ENCODE peak calls at places on chromosomes 5 and 9, in six cellular contexts. S is IMR-90, Y is neuronal stem cell, E is mesenchymal stem cell, H is H9, W is H1. V is an unnamed sample.

GRCh38 chr5:141560725-141561483 is 57.9 kb downstream of the DIAPH1 start:
- DNase-seq in S (peak; percentile 98), Y (peak; percentile 90), E (peak; percentile 99), H (peak; percentile 95), W (peak; percentile 84), V (peak; percentile 99)

GRCh38 chr9:131296906-131297500 is 7.5 kb downstream of the PLPP7 start:
- DNase-seq in S (no peak), Y (no peak), E (no peak), H (no peak), W (no peak), V (no peak)

GRCh38 chr5:78538240-78538850 is 110.2 kb downstream of the LHFPL2 start:
- DNase-seq in S (no peak), Y (no peak), E (no peak), H (no peak), W (no peak), V (no peak)

GRCh38 chr9:2610985-2611384 is 10.6 kb upstream of the VLDLR start:
- DNase-seq in S (peak; percentile 41), Y (no peak), E (no peak), H (no peak), W (no peak), V (peak; percentile 91)

GRCh38 chr9:101536938-101537337 is 3.3 kb downstream of the RNF20 start:
- DNase-seq in S (peak; percentile 51), Y (peak; percentile 49), E (peak; percentile 66), H (peak; percentile 33), W (no peak), V (peak; percentile 62)

GRCh38 chr9:136061405-136061804 is 33.7 kb downstream of the NACC2 start:
- DNase-seq in S (no peak), Y (no peak), E (no peak), H (no peak), W (no peak), V (no peak)

GRCh38 chr9:95305770-95306492 is 11.6 kb downstream of the FANCC start:
- DNase-seq in S (peak; percentile 55), Y (no peak), E (no peak), H (no peak), W (no peak), V (no peak)

GRCh38 chr9:19782005-19782404 is 6.8 kb downstream of the SLC24A2 start:
- DNase-seq in S (no peak), Y (no peak), E (peak; percentile 1), H (no peak), W (no peak), V (peak; percentile 44)

GRCh38 chr9:110183208-110184145 is 24.5 kb downstream of the C9orf152 start:
- DNase-seq in S (peak; percentile 77), Y (peak; percentile 61), E (peak; percentile 74), H (peak; percentile 70), W (peak; percentile 17), V (peak; percentile 81)

GRCh38 chr9:135898634-135899407 is 8.5 kb downstream of the CAMSAP1 start:
- DNase-seq in S (peak; percentile 85), Y (no peak), E (no peak), H (no peak), W (no peak), V (no peak)

GRCh38 chr5:67879619-67880357 is 335.8 kb upstream of the PIK3R1 start:
- DNase-seq in S (no peak), Y (no peak), E (peak; percentile 59), H (no peak), W (no peak), V (no peak)

GRCh38 chr9:126869368-126869767 is 8.9 kb downstream of the ZBTB34 start:
- DNase-seq in S (peak; percentile 10), Y (no peak), E (no peak), H (no peak), W (no peak), V (no peak)

GRCh38 chr5:125399885-125400284 is 653.4 kb upstream of the ZNF608 start:
- DNase-seq in S (no peak), Y (no peak), E (no peak), H (no peak), W (no peak), V (no peak)

GRCh38 chr9:2916382-2916985 is 72.6 kb upstream of the PUM3 start:
- DNase-seq in S (no peak), Y (no peak), E (no peak), H (no peak), W (no peak), V (peak; percentile 12)

GRCh38 chr9:84238652-84239051 is 101.9 kb downstream of the SLC28A3 start:
- DNase-seq in S (no peak), Y (no peak), E (no peak), H (no peak), W (no peak), V (no peak)

GRCh38 chr5:1516615-1517601 is 6.9 kb downstream of the LPCAT1 start:
- DNase-seq in S (peak; percentile 93), Y (no peak), E (peak; percentile 86), H (peak; percentile 30), W (no peak), V (peak; percentile 41)

GRCh38 chr5:68251804-68252648 is 36.5 kb downstream of the PIK3R1 start:
- DNase-seq in S (peak; percentile 50), Y (no peak), E (peak; percentile 51), H (no peak), W (no peak), V (peak; percentile 16)

GRCh38 chr5:145479271-145479670 is 355.9 kb downstream of the PRELID2 start:
- DNase-seq in S (no peak), Y (no peak), E (peak; percentile 61), H (no peak), W (no peak), V (peak; percentile 49)
- H2BK15ac ChIP-seq in S (peak overlapping the region; percentile 38), Y (no peak overlapping the region), E (no peak overlapping the region), H (no peak overlapping the region), W (no peak overlapping the region), V (no peak overlapping the region)

DNA sequence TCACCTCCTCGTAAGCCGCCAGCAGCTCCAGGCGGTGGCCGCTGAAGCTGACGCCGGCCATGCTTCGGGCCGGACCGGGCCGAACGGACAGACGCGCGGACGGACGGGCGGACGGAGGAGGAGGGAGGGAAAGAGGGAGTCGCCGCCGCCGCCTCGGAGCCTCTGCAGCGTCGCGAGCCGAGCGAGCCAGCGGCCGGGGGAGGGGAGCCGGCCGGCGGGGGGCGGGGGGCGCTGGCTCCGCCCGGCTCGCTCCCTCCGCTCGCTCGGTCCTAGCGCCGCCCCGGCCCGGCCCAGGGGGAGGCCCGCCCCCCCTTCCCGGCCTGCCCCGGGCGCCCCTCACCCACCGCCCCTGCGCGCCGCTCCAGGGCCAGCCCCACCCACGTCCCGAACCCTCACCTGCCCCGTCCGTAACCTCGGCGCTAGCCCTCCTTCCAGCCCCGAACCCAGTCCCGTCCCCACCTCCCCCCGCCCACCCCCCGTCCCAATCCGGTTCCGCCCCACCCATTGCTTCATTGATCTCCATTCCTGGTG is at the start of gene DBN1:
- DNase-seq in S (no peak), Y (no peak), E (peak; percentile 54), H (peak; percentile 71), W (no peak), V (peak; percentile 76)
- H3K4me1 ChIP-seq in S (peaks cover 45% of the 10 kb centered on the region), Y (peaks cover 44% of the 10 kb centered on the region), E (peaks cover 63% of the 10 kb centered on the region), H (peaks cover 24% of the 10 kb centered on the region), W (peaks cover 45% of the 10 kb centered on the region), V (peaks cover 25% of the 10 kb centered on the region)

GRCh38 chr5:15601274-15601673 is 101.3 kb downstream of the FBXL7 start:
- DNase-seq in S (peak; percentile 13), Y (no peak), E (no peak), H (no peak), W (peak; percentile 7), V (peak; percentile 38)
- H3K23ac ChIP-seq in S (no peak overlapping the region), Y (no peak overlapping the region), E (no peak overlapping the region), H (no peak overlapping the region), W (no peak overlapping the region), V (no peak overlapping the region)

GRCh38 chr9:133693703-133694529 is 44.2 kb downstream of the SARDH start:
- DNase-seq in S (no peak), Y (no peak), E (no peak), H (no peak), W (no peak), V (no peak)
- H2BK15ac ChIP-seq in S (no peak overlapping the region), Y (no peak overlapping the region), E (no peak overlapping the region), H (no peak overlapping the region), W (no peak overlapping the region), V (no peak overlapping the region)

GRCh38 chr5:111855356-111855755 is 98.4 kb upstream of the NREP start:
- DNase-seq in S (no peak), Y (peak; percentile 45), E (no peak), H (no peak), W (no peak), V (peak; percentile 89)

GRCh38 chr5:111857633-111858032 is 100.6 kb upstream of the NREP start:
- DNase-seq in S (peak; percentile 11), Y (no peak), E (peak; percentile 25), H (no peak), W (no peak), V (no peak)

GRCh38 chr5:111859031-111859430 is 102.0 kb upstream of the NREP start:
- DNase-seq in S (peak; percentile 65), Y (no peak), E (no peak), H (no peak), W (no peak), V (no peak)

GRCh38 chr5:111859533-111860270 is 102.7 kb upstream of the NREP start:
- DNase-seq in S (peak; percentile 91), Y (no peak), E (peak; percentile 82), H (no peak), W (no peak), V (no peak)

GRCh38 chr5:111857067-111857466 is 100.1 kb upstream of the NREP start:
- DNase-seq in S (no peak), Y (no peak), E (no peak), H (no peak), W (no peak), V (no peak)
- H3K4me1 ChIP-seq in S (peaks cover 11% of the 10 kb centered on the region), Y (peaks cover 9% of the 10 kb centered on the region), E (peaks cover 2% of the 10 kb centered on the region), H (no peaks in the 10 kb centered on the region), W (no peaks in the 10 kb centered on the region), V (peaks cover 8% of the 10 kb centered on the region)

GRCh38 chr5:77181173-77181572 is 29.3 kb upstream of the PDE8B start:
- DNase-seq in S (no peak), Y (no peak), E (no peak), H (no peak), W (no peak), V (no peak)
- H3K23ac ChIP-seq in S (no peak overlapping the region), Y (no peak overlapping the region), E (no peak overlapping the region), H (no peak overlapping the region), W (no peak overlapping the region), V (no peak overlapping the region)

GRCh38 chr5:32996336-32996735 is 285.2 kb downstream of the NPR3 start:
- DNase-seq in S (no peak), Y (no peak), E (no peak), H (no peak), W (no peak), V (no peak)
- H2BK15ac ChIP-seq in S (no peak overlapping the region), Y (no peak overlapping the region), E (no peak overlapping the region), H (no peak overlapping the region), W (no peak overlapping the region), V (no peak overlapping the region)

V was measured in mesendoderm.